ENCODE peak calls at places on chromosomes 3 and 15, in eight cellular contexts. Z is GM23338; O is mesenteric fat pad; X is activated T-cell treated with anti-CD3 and anti-CD28 coated beads for 1 hour; A is cardiac fibroblast; Q is stimulated activated CD8-positive, alpha-beta memory T cell treated with anti-CD3 and anti-CD28 coated beads, Interleukin-12 subunit alpha, Interleukin-12 subunit beta, amount 100 ng/mL, for 4 hours; M is GM19239; V is T-helper 9 cell. K is an unnamed sample.

GRCh38 chr3:127611251-127611650 is 13.0 kb downstream of the MCM2 start:
- DNase-seq in Z (no peak), A (no peak), X (no peak), M (no peak), V (no peak), O (no peak), Q (no peak), K (no peak)

GRCh38 chr15:61530769-61531168 is 301.7 kb upstream of the RORA start:
- DNase-seq in Z (peak), O (no peak), X (no peak), A (no peak), M (no peak), Q (no peak), V (no peak), K (no peak)

GRCh38 chr15:66105286-66105984 is 148.1 kb downstream of the MEGF11 start:
- DNase-seq in O (no peak), V (no peak), X (no peak), Z (no peak), M (no peak), Q (no peak), A (no peak), K (no peak)

GRCh38 chr3:194577985-194578905 is 55.0 kb downstream of the TMEM44 start:
- DNase-seq in Q (peak), M (no peak), X (no peak), V (no peak), Z (no peak), O (no peak), A (peak), K (peak)

GRCh38 chr3:131038326-131038725 is 11.6 kb downstream of the NEK11 start:
- DNase-seq in A (peak), Q (no peak), O (no peak), V (no peak), X (no peak), M (no peak), Z (no peak), K (no peak)

GRCh38 chr15:31511707-31512310 is 185.2 kb downstream of the KLF13 start:
- DNase-seq in M (no peak), Q (peak), O (no peak), X (no peak), A (no peak), Z (peak), V (peak), K (no peak)

GRCh38 chr3:15822281-15822680 is 24.5 kb upstream of the ANKRD28 start:
- DNase-seq in Q (no peak), O (no peak), M (no peak), V (no peak), A (no peak), Z (no peak), X (no peak), K (no peak)

GRCh38 chr15:38696120-38696727 is 131.6 kb upstream of the RASGRP1 start:
- DNase-seq in Q (peak), O (no peak), V (peak), A (no peak), Z (no peak), X (peak), M (no peak), K (no peak)

GRCh38 chr3:194449913-194450312 is 36.9 kb downstream of the ATP13A3 start:
- DNase-seq in O (no peak), X (no peak), M (no peak), Z (no peak), Q (no peak), A (no peak), V (no peak), K (no peak)

GRCh38 chr3:124266517-124266916 is 274.6 kb upstream of the ROPN1 start:
- DNase-seq in Z (no peak), A (peak), Q (no peak), X (no peak), V (no peak), M (no peak), O (no peak), K (no peak)

GRCh38 chr15:41331833-41332787 is at the start of gene OIP5:
- DNase-seq in Z (peak), X (peak), M (peak), V (peak), Q (peak), A (peak), O (peak), K (peak)

GRCh38 chr3:177751770-177752169 is 554.5 kb upstream of the TBL1XR1 start:
- DNase-seq in M (no peak), X (no peak), A (no peak), Q (no peak), V (no peak), O (no peak), Z (peak), K (no peak)

GRCh38 chr3:125212509-125213372 is at the start of gene SLC12A8:
- DNase-seq in Q (no peak), M (no peak), O (no peak), A (no peak), X (no peak), V (no peak), Z (peak), K (no peak)

GRCh38 chr3:77320514-77320913 is 280.6 kb downstream of the ROBO2 start:
- DNase-seq in M (no peak), Q (no peak), X (no peak), Z (peak), O (no peak), V (no peak), A (peak), K (no peak)

GRCh38 chr3:107064445-107065060 is 312.7 kb upstream of the CCDC54 start:
- DNase-seq in O (no peak), M (peak), X (peak), Z (peak), A (peak), Q (no peak), V (peak), K (no peak)

GRCh38 chr15:36612063-36612788 is 32.8 kb downstream of the CDIN1 start:
- DNase-seq in O (no peak), M (no peak), V (no peak), Z (no peak), A (peak), Q (no peak), X (no peak), K (no peak)

GRCh38 chr15:38699633-38700230 is 135.1 kb upstream of the RASGRP1 start:
- DNase-seq in Q (peak), A (peak), O (no peak), Z (peak), M (peak), X (peak), V (peak), K (no peak)

GRCh38 chr3:64122476-64122875 is 99.2 kb upstream of the PSMD6 start:
- DNase-seq in M (no peak), O (no peak), A (no peak), V (no peak), Z (no peak), Q (no peak), X (no peak), K (no peak)

GRCh38 chr15:43776101-43776717 is 557 bp downstream of the ELL3 start:
- DNase-seq in A (no peak), X (no peak), Q (no peak), O (no peak), M (peak), V (peak), Z (peak), K (no peak)